ENCODE peak calls at places on chromosomes 3 and 15, in five cellular contexts. M, F, E, D and K are unnamed samples.

GRCh38 chr3:45793482-45794176 is 2.7 kb downstream of the SLC6A20 start:
- DNase-seq in M (no peak), E (no peak), D (no peak), F (no peak), K (no peak)

GRCh38 chr15:89820651-89821611 is 6.3 kb upstream of the ANPEP start:
- DNase-seq in E (peak), M (peak), D (no peak), F (no peak), K (no peak)

GRCh38 chr15:81254277-81255265 is 57.9 kb downstream of the IL16 start:
- DNase-seq in D (no peak), M (peak), F (no peak), E (no peak), K (no peak)

GRCh38 chr3:79521221-79521848 is 246.5 kb downstream of the ROBO1 start:
- DNase-seq in E (peak), F (no peak), M (peak), D (no peak), K (no peak)

GRCh38 chr3:19934098-19934566 is at the start of gene EFHB:
- DNase-seq in D (no peak), M (peak), E (peak), F (peak), K (no peak)

GRCh38 chr3:71584216-71585061 is 911 bp upstream of the FOXP1 start:
- DNase-seq in F (peak), E (peak), D (peak), M (peak), K (no peak)

GRCh38 chr3:119342176-119342575 is 48.0 kb downstream of the ARHGAP31 start:
- DNase-seq in F (no peak), D (no peak), E (no peak), M (peak), K (no peak)

GRCh38 chr15:101808201-101808600 is 3.8 kb upstream of the OR4F15 start:
- DNase-seq in D (no peak), E (peak), M (peak), F (no peak), K (no peak)

GRCh38 chr3:168080499-168081170 is 15.1 kb downstream of the GOLIM4 start:
- DNase-seq in E (no peak), D (no peak), F (no peak), M (no peak), K (no peak)

GRCh38 chr15:74175271-74176191 is 2.0 kb downstream of the ISLR start:
- DNase-seq in M (no peak), E (no peak), F (no peak), D (peak), K (no peak)

GRCh38 chr15:74172751-74173544 is 562 bp upstream of the ISLR start:
- DNase-seq in F (peak), D (peak), M (peak), E (peak), K (no peak)

GRCh38 chr15:74174966-74175270 is 1.4 kb downstream of the ISLR start:
- DNase-seq in F (no peak), E (no peak), M (no peak), D (no peak), K (no peak)

GRCh38 chr15:74173545-74174215 is at the start of gene ISLR:
- DNase-seq in D (peak), F (peak), M (peak), E (peak), K (no peak)

DNA sequence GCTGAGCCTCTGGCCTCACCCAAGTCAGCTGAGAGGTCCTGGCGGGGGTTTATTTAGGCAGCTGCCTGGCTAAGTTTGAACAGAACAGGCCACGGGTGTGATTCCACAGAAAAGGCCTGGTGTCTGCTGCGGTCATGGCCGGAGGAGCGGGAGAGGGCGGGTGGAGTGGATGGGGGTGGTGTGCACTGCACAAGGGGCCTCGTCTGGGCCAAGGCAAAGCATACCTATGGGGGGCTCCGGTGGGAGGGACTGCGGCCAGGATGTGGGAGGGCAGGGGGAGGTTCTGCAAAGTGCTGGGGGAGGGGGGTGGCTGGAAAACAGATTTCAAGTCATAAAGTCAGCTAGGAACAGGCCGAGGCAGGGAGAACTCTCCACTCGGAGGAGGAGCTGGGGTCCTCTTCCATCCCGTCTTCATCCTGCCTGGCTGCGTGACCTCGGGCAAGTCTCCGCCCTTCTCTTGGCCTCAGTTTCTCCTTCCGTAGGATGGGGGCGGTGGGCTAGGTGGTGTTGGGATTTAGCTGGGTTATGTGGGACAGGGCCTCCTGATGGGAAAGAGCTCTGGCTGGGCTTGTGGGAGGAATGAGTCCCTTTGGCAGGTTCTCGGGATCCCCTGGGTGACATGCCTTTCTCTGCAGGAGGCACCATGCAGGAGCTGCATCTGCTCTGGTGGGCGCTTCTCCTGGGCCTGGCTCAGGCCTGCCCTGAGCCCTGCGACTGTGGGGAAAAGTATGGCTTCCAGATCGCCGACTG is 881 bp downstream of the ISLR start:
- DNase-seq in M (peak), D (peak), E (peak), F (no peak), K (no peak)
- H3K4me3 ChIP-seq in M (peak), D (peak), E (peak), F (peak), K (no peak)

GRCh38 chr3:191360620-191361019 is 30.3 kb upstream of the UTS2B start:
- DNase-seq in D (no peak), E (no peak), M (no peak), F (no peak), K (no peak)
- TF ChIP-seq CTCF in D (no peak), E (no peak), M (no peak), F (no peak), K (no peak)

DNA sequence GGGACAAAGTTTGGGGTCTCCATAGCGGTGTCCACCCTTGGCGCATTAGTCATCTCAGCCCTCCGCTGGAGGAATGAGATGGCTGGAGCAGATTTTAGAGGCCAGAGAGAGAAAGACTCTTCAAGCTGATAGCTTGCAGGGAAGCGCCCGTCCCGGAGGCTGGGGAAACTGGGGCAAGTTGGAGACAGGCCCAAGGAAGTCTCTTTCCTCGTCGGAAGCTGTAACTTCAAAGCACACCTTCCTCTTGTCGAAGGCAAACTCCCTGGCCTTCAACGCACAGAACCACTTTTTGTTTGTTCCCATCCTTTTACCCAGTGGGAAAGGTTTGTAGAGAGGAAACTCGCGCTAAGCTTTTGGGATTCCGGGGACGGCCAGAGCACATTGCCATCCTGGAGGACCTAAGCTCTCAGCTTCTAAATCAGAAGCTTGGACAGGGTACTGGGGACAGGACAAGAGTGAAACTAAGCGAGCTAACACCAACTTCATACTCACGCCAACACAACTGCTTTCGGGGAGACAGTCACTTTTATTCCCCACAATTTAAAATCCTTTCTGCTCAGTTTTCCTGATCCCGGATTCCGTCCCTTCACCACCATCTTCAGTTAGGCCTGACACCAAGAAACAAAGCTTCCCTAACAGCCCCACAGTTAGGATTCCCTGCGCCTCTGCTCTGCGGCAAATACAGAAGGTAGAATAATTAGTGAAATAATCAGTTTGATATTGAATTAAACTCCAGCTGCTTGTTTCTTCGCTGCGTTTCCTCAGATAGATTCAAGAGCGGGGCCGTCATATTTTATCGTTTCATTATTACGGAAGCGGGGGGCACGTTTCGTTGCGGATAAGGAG is 1.1 kb upstream of the EOMES start:
- DNase-seq in D (no peak), E (no peak), M (no peak), F (no peak), K (no peak)
- H3K4me3 ChIP-seq in D (peak), E (no peak), M (peak), F (no peak), K (no peak)

DNA sequence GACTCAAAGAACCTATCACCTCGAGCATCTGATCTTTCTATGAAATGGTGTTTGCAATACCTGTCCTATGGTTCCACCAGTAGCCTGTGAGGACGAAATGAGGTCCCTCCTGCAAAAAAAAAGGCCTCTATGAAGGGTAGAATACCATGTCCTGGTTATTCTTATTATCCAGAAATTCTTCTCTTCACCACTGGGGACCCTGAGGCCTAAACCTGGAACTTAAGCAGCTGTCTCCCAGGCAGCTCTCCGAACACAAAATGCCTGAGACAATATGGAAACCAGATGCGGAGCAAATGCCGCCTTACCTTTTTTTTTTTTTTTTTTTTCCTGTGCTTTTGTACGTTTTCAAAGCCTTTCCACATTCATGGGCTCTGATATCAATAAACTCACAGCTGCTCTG is 62.1 kb upstream of the WNT5A start:
- DNase-seq in F (no peak), E (no peak), M (peak), D (no peak), K (no peak)
- TF ChIP-seq CTCF in F (no peak), E (peak), M (peak), D (no peak), K (no peak)